ENCODE peak calls at places on chromosomes 2 and 18, in five cellular contexts. One of them, this sample, is unnamed.

GRCh38 chr2:949894-950626 is 589 bp upstream of the SNTG2 start:
- DNase-seq in BE2C: no peak
- DNase-seq in activated CD4-positive, alpha-beta T cell treated with anti-CD3 and anti-CD28 coated beads, Interleukin-2, amount 50 U/mL, for 24 hours: no peak
- DNase-seq in cardiac muscle cell: peak
- DNase-seq in fibroblast of the conjunctiva: no peak
- DNase-seq in this sample: no peak

GRCh38 chr2:10079931-10080535 is at the start of gene CYS1:
- DNase-seq in BE2C: no peak
- DNase-seq in activated CD4-positive, alpha-beta T cell treated with anti-CD3 and anti-CD28 coated beads, Interleukin-2, amount 50 U/mL, for 24 hours: no peak
- DNase-seq in fibroblast of the conjunctiva: no peak
- DNase-seq in cardiac muscle cell: peak
- DNase-seq in this sample: no peak

GRCh38 chr2:31251851-31252250 is 17.9 kb downstream of the EHD3 start:
- DNase-seq in fibroblast of the conjunctiva: no peak
- DNase-seq in activated CD4-positive, alpha-beta T cell treated with anti-CD3 and anti-CD28 coated beads, Interleukin-2, amount 50 U/mL, for 24 hours: no peak
- DNase-seq in BE2C: no peak
- DNase-seq in cardiac muscle cell: no peak
- DNase-seq in this sample: no peak

GRCh38 chr18:56248613-56249235 is 389.7 kb downstream of the TXNL1 start:
- DNase-seq in cardiac muscle cell: no peak
- DNase-seq in activated CD4-positive, alpha-beta T cell treated with anti-CD3 and anti-CD28 coated beads, Interleukin-2, amount 50 U/mL, for 24 hours: no peak
- DNase-seq in fibroblast of the conjunctiva: no peak
- DNase-seq in BE2C: no peak
- DNase-seq in this sample: no peak

GRCh38 chr18:35998967-35999366 is 26.5 kb downstream of the RMP24 start:
- DNase-seq in cardiac muscle cell: no peak
- DNase-seq in BE2C: no peak
- DNase-seq in fibroblast of the conjunctiva: no peak
- DNase-seq in activated CD4-positive, alpha-beta T cell treated with anti-CD3 and anti-CD28 coated beads, Interleukin-2, amount 50 U/mL, for 24 hours: no peak
- DNase-seq in this sample: peak

GRCh38 chr2:145166716-145167115 is 646.8 kb upstream of the ZEB2 start:
- DNase-seq in fibroblast of the conjunctiva: no peak
- DNase-seq in activated CD4-positive, alpha-beta T cell treated with anti-CD3 and anti-CD28 coated beads, Interleukin-2, amount 50 U/mL, for 24 hours: no peak
- DNase-seq in BE2C: no peak
- DNase-seq in cardiac muscle cell: no peak
- DNase-seq in this sample: no peak

GRCh38 chr2:171087547-171087946 is 73.1 kb downstream of the TLK1 start:
- DNase-seq in activated CD4-positive, alpha-beta T cell treated with anti-CD3 and anti-CD28 coated beads, Interleukin-2, amount 50 U/mL, for 24 hours: no peak
- DNase-seq in BE2C: no peak
- DNase-seq in cardiac muscle cell: no peak
- DNase-seq in fibroblast of the conjunctiva: no peak
- DNase-seq in this sample: peak

GRCh38 chr2:29518988-29519925 is 402.1 kb downstream of the ALK start:
- DNase-seq in cardiac muscle cell: no peak
- DNase-seq in BE2C: no peak
- DNase-seq in fibroblast of the conjunctiva: peak
- DNase-seq in activated CD4-positive, alpha-beta T cell treated with anti-CD3 and anti-CD28 coated beads, Interleukin-2, amount 50 U/mL, for 24 hours: no peak
- DNase-seq in this sample: no peak

GRCh38 chr2:101267671-101268656 is 15.3 kb downstream of the CNOT11 start:
- DNase-seq in BE2C: no peak
- DNase-seq in cardiac muscle cell: no peak
- DNase-seq in fibroblast of the conjunctiva: no peak
- DNase-seq in activated CD4-positive, alpha-beta T cell treated with anti-CD3 and anti-CD28 coated beads, Interleukin-2, amount 50 U/mL, for 24 hours: no peak
- DNase-seq in this sample: no peak

GRCh38 chr2:17800219-17800618 is 16.0 kb upstream of the MSGN1 start:
- DNase-seq in BE2C: peak
- DNase-seq in activated CD4-positive, alpha-beta T cell treated with anti-CD3 and anti-CD28 coated beads, Interleukin-2, amount 50 U/mL, for 24 hours: no peak
- DNase-seq in cardiac muscle cell: no peak
- DNase-seq in fibroblast of the conjunctiva: no peak
- DNase-seq in this sample: no peak

This sample was measured in endothelial cell of umbilical vein.